ENCODE peak calls at places on chromosomes 13 and 19, in seven cellular contexts. X is ELR; L is retina; I is heart left ventricle; O is A172; H is fibroblast of lung; A is activated CD4-positive, alpha-beta T cell treated with anti-CD3 and anti-CD28 coated beads for 4 hours. M is an unnamed sample.

GRCh38 chr19:39941151-39941550 is 6.7 kb upstream of the FCGBP start:
- DNase-seq in X (no peak), O (no peak), I (no peak), L (no peak), A (no peak), H (no peak), M (no peak)

GRCh38 chr13:21676611-21677021 is 5.7 kb downstream of the FGF9 start:
- DNase-seq in I (peak), L (peak), H (no peak), O (no peak), A (no peak), X (peak), M (no peak)

GRCh38 chr19:57302020-57302465 is 18.2 kb upstream of the ZNF543 start:
- DNase-seq in L (no peak), X (peak), O (peak), H (peak), I (peak), A (no peak), M (no peak)

GRCh38 chr13:113080901-113081521 is 24.6 kb upstream of the F7 start:
- DNase-seq in I (peak), O (no peak), X (no peak), H (no peak), A (no peak), L (no peak), M (no peak)

GRCh38 chr13:102693250-102693649 is 1.6 kb downstream of the METTL21C start:
- DNase-seq in H (no peak), I (no peak), X (no peak), O (no peak), A (no peak), L (no peak), M (no peak)

GRCh38 chr19:1826557-1827521 is 14.8 kb upstream of the ATP8B3 start:
- DNase-seq in X (no peak), I (no peak), A (no peak), L (peak), H (no peak), O (no peak), M (no peak)

GRCh38 chr19:55005684-55006488 is 32.2 kb downstream of the GP6 start:
- DNase-seq in X (no peak), I (no peak), L (peak), A (peak), O (peak), H (peak), M (peak)

GRCh38 chr13:73215807-73216206 is 157.0 kb downstream of the KLF5 start:
- DNase-seq in X (peak), O (peak), A (no peak), H (peak), L (no peak), I (no peak), M (no peak)

GRCh38 chr13:109867766-109868165 is 81.4 kb upstream of the IRS2 start:
- DNase-seq in H (no peak), O (no peak), I (no peak), L (no peak), A (no peak), X (no peak), M (no peak)

GRCh38 chr13:73585236-73585635 is 526.4 kb downstream of the KLF5 start:
- DNase-seq in A (no peak), H (no peak), I (no peak), X (no peak), L (no peak), O (no peak), M (no peak)